ENCODE peak calls at places on chromosomes 5 and 9, in ten cellular contexts. Y, O, K, X, M, R, D, U, H and B are unnamed samples.
A peak's percentile ranks its signal among the peaks of the same experiment; 100 is the strongest.

GRCh38 chr5:95773325-95774059 is 42.4 kb downstream of the RHOBTB3 start:
- DNase-seq in Y (peak; percentile 84), O (peak; percentile 47), K (no peak), X (no peak), M (no peak), R (no peak), D (no peak), U (no peak), H (no peak), B (peak; percentile 75)

GRCh38 chr5:150486402-150487198 is 21.3 kb upstream of the NDST1 start:
- DNase-seq in Y (peak; percentile 48), O (peak; percentile 54), K (no peak), X (peak; percentile 87), M (peak; percentile 62), R (peak; percentile 18), D (peak; percentile 62), U (peak; percentile 73), H (peak; percentile 72), B (peak; percentile 66)

GRCh38 chr9:93577045-93577939 is 908 bp downstream of the PHF2 start:
- DNase-seq in Y (no peak), O (no peak), K (no peak), X (peak; percentile 56), M (no peak), R (no peak), D (peak; percentile 25), U (peak; percentile 75), H (peak; percentile 68), B (peak; percentile 30)

GRCh38 chr5:141848771-141849370 is 29.3 kb downstream of the PCDH1 start:
- DNase-seq in Y (peak; percentile 43), O (peak; percentile 91), K (no peak), X (peak; percentile 78), M (peak; percentile 77), R (no peak), D (no peak), U (peak; percentile 65), H (peak; percentile 72), B (peak; percentile 91)

GRCh38 chr5:55564716-55565115 is 30.0 kb upstream of the PLPP1 start:
- DNase-seq in Y (no peak), O (no peak), K (no peak), X (no peak), M (no peak), R (no peak), D (no peak), U (no peak), H (no peak), B (no peak)

GRCh38 chr5:32024751-32025150 is 149.4 kb downstream of the GOLPH3 start:
- DNase-seq in Y (no peak), O (no peak), K (no peak), X (no peak), M (no peak), R (no peak), D (no peak), U (no peak), H (no peak), B (no peak)

GRCh38 chr9:100011062-100011681 is 87.6 kb downstream of the ERP44 start:
- DNase-seq in Y (peak; percentile 60), O (peak; percentile 61), K (no peak), X (peak; percentile 33), M (no peak), R (no peak), D (peak; percentile 48), U (no peak), H (no peak), B (peak; percentile 55)

GRCh38 chr5:130532786-130533185 is 628.5 kb downstream of the CHSY3 start:
- DNase-seq in Y (no peak), O (no peak), K (no peak), X (no peak), M (no peak), R (no peak), D (no peak), U (no peak), H (no peak), B (no peak)

GRCh38 chr9:117021881-117022280 is 334.8 kb downstream of the TRIM32 start:
- DNase-seq in Y (no peak), O (no peak), K (no peak), X (no peak), M (no peak), R (no peak), D (no peak), U (no peak), H (no peak), B (no peak)

GRCh38 chr5:135950611-135951010 is 4.2 kb downstream of the LECT2 start:
- DNase-seq in Y (peak; percentile 31), O (no peak), K (no peak), X (no peak), M (no peak), R (no peak), D (no peak), U (no peak), H (no peak), B (no peak)

GRCh38 chr9:98491778-98492177 is 217.0 kb downstream of the GABBR2 start:
- DNase-seq in Y (peak; percentile 17), O (no peak), K (no peak), X (no peak), M (no peak), R (no peak), D (no peak), U (no peak), H (no peak), B (peak; percentile 65)

GRCh38 chr5:77129386-77129785 is 42.3 kb upstream of the ZBED3 start:
- DNase-seq in Y (peak; percentile 14), O (peak; percentile 11), K (no peak), X (peak; percentile 32), M (peak; percentile 25), R (peak; percentile 4), D (no peak), U (no peak), H (no peak), B (peak; percentile 37)

GRCh38 chr5:83925321-83925877 is 204.7 kb upstream of the HAPLN1 start:
- DNase-seq in Y (peak; percentile 80), O (peak; percentile 71), K (no peak), X (no peak), M (no peak), R (no peak), D (no peak), U (no peak), H (no peak), B (peak; percentile 87)

GRCh38 chr5:149240354-149240998 is 31.2 kb upstream of the AFAP1L1 start:
- DNase-seq in Y (no peak), O (no peak), K (no peak), X (peak; percentile 19), M (no peak), R (no peak), D (peak; percentile 78), U (peak; percentile 52), H (peak; percentile 87), B (no peak)

GRCh38 chr5:124888050-124888506 is 141.6 kb upstream of the ZNF608 start:
- DNase-seq in Y (peak; percentile 36), O (peak; percentile 39), K (no peak), X (peak; percentile 56), M (no peak), R (no peak), D (no peak), U (no peak), H (no peak), B (peak; percentile 23)

GRCh38 chr9:114235113-114235589 is 79.8 kb downstream of the COL27A1 start:
- DNase-seq in Y (no peak), O (no peak), K (peak; percentile 12), X (no peak), M (no peak), R (no peak), D (no peak), U (no peak), H (no peak), B (peak; percentile 44)

GRCh38 chr5:118506453-118506852 is 481.9 kb downstream of the DTWD2 start:
- DNase-seq in Y (no peak), O (no peak), K (no peak), X (no peak), M (no peak), R (no peak), D (no peak), U (no peak), H (no peak), B (no peak)

GRCh38 chr5:140175367-140176027 is 509 bp downstream of the CYSTM1 start:
- DNase-seq in Y (peak; percentile 61), O (peak; percentile 85), K (no peak), X (peak; percentile 84), M (peak; percentile 85), R (peak; percentile 54), D (peak; percentile 67), U (peak; percentile 87), H (peak; percentile 88), B (peak; percentile 78)

GRCh38 chr9:105241356-105242043 is 3.0 kb upstream of the SLC44A1 start:
- DNase-seq in Y (no peak), O (no peak), K (no peak), X (no peak), M (no peak), R (no peak), D (no peak), U (no peak), H (no peak), B (no peak)

GRCh38 chr5:179873711-179874110 is 15.1 kb upstream of the MRNIP start:
- DNase-seq in Y (no peak), O (no peak), K (no peak), X (no peak), M (no peak), R (no peak), D (no peak), U (peak; percentile 10), H (no peak), B (no peak)

GRCh38 chr9:123513554-123513953 is 157.6 kb downstream of the CRB2 start:
- DNase-seq in Y (no peak), O (no peak), K (no peak), X (no peak), M (no peak), R (no peak), D (no peak), U (no peak), H (no peak), B (no peak)

GRCh38 chr5:33894566-33894965 is 2.8 kb upstream of the ADAMTS12 start:
- DNase-seq in Y (peak; percentile 49), O (no peak), K (no peak), X (no peak), M (no peak), R (no peak), D (no peak), U (no peak), H (no peak), B (peak; percentile 54)

GRCh38 chr5:79834420-79835219 is 145.0 kb downstream of the CMYA5 start:
- DNase-seq in Y (no peak), O (no peak), K (no peak), X (peak; percentile 66), M (no peak), R (no peak), D (no peak), U (no peak), H (no peak), B (no peak)

GRCh38 chr9:17291766-17292165 is 156.9 kb downstream of the CNTLN start:
- DNase-seq in Y (no peak), O (no peak), K (no peak), X (no peak), M (no peak), R (no peak), D (no peak), U (no peak), H (no peak), B (no peak)

GRCh38 chr5:76403963-76404693 is 1.0 kb downstream of the IQGAP2 start:
- DNase-seq in Y (no peak), O (peak; percentile 59), K (no peak), X (peak; percentile 92), M (peak; percentile 25), R (no peak), D (peak; percentile 83), U (peak; percentile 50), H (peak; percentile 89), B (peak; percentile 6)